ENCODE peak calls at places on chromosomes 12 and 14, in four cellular contexts. C is lower lobe of right lung, V is tibial nerve, Y is SK-N-SH. M is an unnamed sample.

GRCh38 chr12:101087903-101088302 is 122.1 kb downstream of the SLC5A8 start:
- DNase-seq in C (no peak), V (no peak), Y (no peak), M (no peak)

GRCh38 chr14:35384386-35385041 is 20.0 kb downstream of the NFKBIA start:
- DNase-seq in Y (no peak), V (no peak), C (no peak), M (peak; percentile 38)

GRCh38 chr14:67941456-67942018 is 122.0 kb downstream of the RAD51B start:
- DNase-seq in Y (no peak), V (no peak), C (no peak), M (no peak)

GRCh38 chr12:22598763-22599161 is 26.2 kb upstream of the ETNK1 start:
- DNase-seq in C (no peak), Y (no peak), V (no peak), M (no peak)

GRCh38 chr14:100738704-100739131 is 12.0 kb downstream of the DLK1 start:
- DNase-seq in V (no peak), Y (peak; percentile 34), C (no peak), M (no peak)

GRCh38 chr12:8823565-8824300 is 1.3 kb downstream of the A2ML1 start:
- DNase-seq in C (no peak), V (no peak), Y (peak; percentile 69), M (no peak)

GRCh38 chr12:9132008-9132535 is 16.4 kb upstream of the A2M start:
- DNase-seq in C (no peak), Y (no peak), V (no peak), M (no peak)

GRCh38 chr14:33551963-33552362 is 398.9 kb downstream of the EGLN3 start:
- DNase-seq in C (no peak), Y (no peak), V (no peak), M (no peak)

GRCh38 chr12:92248977-92249376 is 103.3 kb upstream of the BTG1 start:
- DNase-seq in V (no peak), C (no peak), Y (no peak), M (no peak)

GRCh38 chr14:68924392-68925158 is 54.5 kb downstream of the ACTN1 start:
- DNase-seq in Y (no peak), C (peak; percentile 48), V (no peak), M (peak; percentile 59)

GRCh38 chr12:127145929-127146789 is 1120.8 kb upstream of the TMEM132C start:
- DNase-seq in Y (peak; percentile 98), V (peak; percentile 26), C (peak; percentile 81), M (peak; percentile 89)

GRCh38 chr12:113858828-113859386 is 107.2 kb downstream of the RBM19 start:
- DNase-seq in V (no peak), C (no peak), Y (no peak), M (no peak)

GRCh38 chr14:92785601-92786426 is 8.3 kb upstream of the GOLGA5 start:
- DNase-seq in V (no peak), Y (no peak), C (no peak), M (peak; percentile 58)

GRCh38 chr12:94100990-94101901 is 47.1 kb upstream of the PLXNC1 start:
- DNase-seq in V (peak; percentile 58), C (peak; percentile 84), Y (peak; percentile 88), M (peak; percentile 69)

GRCh38 chr12:122799635-122800243 is 25.4 kb downstream of the CCDC62 start:
- DNase-seq in Y (no peak), C (peak; percentile 37), V (no peak), M (no peak)

GRCh38 chr14:65281991-65282908 is 130.3 kb upstream of the FUT8 start:
- DNase-seq in Y (no peak), C (no peak), V (no peak), M (peak; percentile 72)
- H3K4me3 ChIP-seq in Y (no peak overlapping the region), C (peak overlapping the region; percentile 24), V (peak overlapping the region; percentile 26), M (peak overlapping the region; percentile 0)

GRCh38 chr12:29734748-29735147 is 49.0 kb downstream of the TMTC1 start:
- DNase-seq in V (no peak), Y (no peak), C (no peak), M (no peak)
- H3K4me1 ChIP-seq in V (peaks cover 57% of the 10 kb centered on the region), Y (peaks cover 6% of the 10 kb centered on the region), C (peaks cover 9% of the 10 kb centered on the region), M (peaks cover 5% of the 10 kb centered on the region)

GRCh38 chr14:81298911-81299310 is 78.2 kb upstream of the GTF2A1 start:
- DNase-seq in V (no peak), Y (no peak), C (no peak), M (no peak)
- H3K4me3 ChIP-seq in V (no peak overlapping the region), Y (no peak overlapping the region), C (no peak overlapping the region), M (no peak overlapping the region)

GRCh38 chr12:42125372-42125767 is 19.3 kb downstream of the GXYLT1 start:
- DNase-seq in Y (no peak), V (no peak), C (no peak), M (no peak)

GRCh38 chr12:42128888-42129287 is 15.8 kb downstream of the GXYLT1 start:
- DNase-seq in Y (no peak), C (no peak), V (no peak), M (no peak)

GRCh38 chr12:42124764-42125371 is 19.8 kb downstream of the GXYLT1 start:
- DNase-seq in Y (no peak), V (no peak), C (no peak), M (no peak)

GRCh38 chr12:42128327-42128726 is 16.3 kb downstream of the GXYLT1 start:
- DNase-seq in Y (no peak), V (no peak), C (no peak), M (no peak)

GRCh38 chr12:42126963-42127362 is 17.7 kb downstream of the GXYLT1 start:
- DNase-seq in Y (no peak), C (no peak), V (no peak), M (no peak)
- H3K4me1 ChIP-seq in Y (peaks cover 8% of the 10 kb centered on the region), C (peaks cover 14% of the 10 kb centered on the region), V (peaks cover 28% of the 10 kb centered on the region), M (peaks cover 13% of the 10 kb centered on the region)

GRCh38 chr14:70317969-70318634 is 41.4 kb downstream of the COX16 start:
- DNase-seq in V (no peak), Y (peak; percentile 63), C (no peak), M (no peak)
- H3K4me3 ChIP-seq in V (no peak overlapping the region), Y (no peak overlapping the region), C (no peak overlapping the region), M (no peak overlapping the region)

GRCh38 chr12:104738841-104739642 is 219.0 kb downstream of the SLC41A2 start:
- DNase-seq in Y (no peak), C (no peak), V (no peak), M (no peak)

GRCh38 chr12:104741072-104741471 is 217.0 kb downstream of the SLC41A2 start:
- DNase-seq in V (no peak), C (no peak), Y (no peak), M (no peak)

GRCh38 chr12:104741497-104742367 is 216.4 kb downstream of the SLC41A2 start:
- DNase-seq in C (no peak), V (no peak), Y (no peak), M (no peak)

GRCh38 chr12:104742551-104742961 is 215.5 kb downstream of the SLC41A2 start:
- DNase-seq in C (no peak), Y (no peak), V (no peak), M (no peak)

GRCh38 chr12:104740668-104741067 is 217.4 kb downstream of the SLC41A2 start:
- DNase-seq in C (no peak), Y (no peak), V (no peak), M (no peak)
- H3K4me1 ChIP-seq in C (peaks cover 51% of the 10 kb centered on the region), Y (peaks cover 36% of the 10 kb centered on the region), V (peaks cover 43% of the 10 kb centered on the region), M (no peaks in the 10 kb centered on the region)

DNA sequence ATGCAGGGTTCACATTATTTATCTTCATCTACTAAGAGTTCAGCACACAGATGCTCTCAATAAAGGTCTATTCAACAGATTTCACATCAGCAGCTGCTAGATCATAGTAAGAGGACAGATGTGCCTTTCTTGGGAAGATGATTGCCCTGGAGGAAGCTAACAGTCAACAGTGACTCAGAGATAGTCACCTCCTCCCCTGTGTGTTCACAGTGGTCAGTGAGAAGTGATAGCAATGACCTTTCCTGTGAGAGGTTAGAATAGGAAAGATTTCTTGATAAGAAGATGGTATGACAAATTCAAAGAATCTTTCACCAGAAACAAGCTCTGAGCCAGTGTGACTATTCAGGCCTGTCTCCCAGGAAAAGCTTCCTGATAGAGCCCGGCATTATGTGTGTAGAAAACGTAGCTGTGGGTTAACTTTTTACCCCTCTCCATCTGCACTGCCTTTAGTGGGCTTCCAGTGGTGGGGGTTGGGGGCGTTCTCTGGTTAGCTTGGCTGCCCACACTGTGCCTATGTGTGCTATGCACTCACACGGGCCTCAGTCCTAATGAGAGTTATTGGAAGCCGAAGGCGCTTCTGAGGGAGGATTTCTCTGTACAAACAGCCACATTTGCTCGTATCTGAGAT is 66.4 kb upstream of the ARHGAP5 start:
- DNase-seq in Y (peak; percentile 17), C (no peak), V (no peak), M (peak; percentile 50)
- H3K4me3 ChIP-seq in Y (no peak overlapping the region), C (no peak overlapping the region), V (no peak overlapping the region), M (no peak overlapping the region)

GRCh38 chr14:23638414-23639047 is 2.4 kb downstream of the DHRS2 start:
- DNase-seq in V (no peak), C (no peak), Y (peak; percentile 36), M (no peak)
- H3K4me1 ChIP-seq in V (peaks cover 30% of the 10 kb centered on the region), C (no peaks in the 10 kb centered on the region), Y (peaks cover 12% of the 10 kb centered on the region), M (no peaks in the 10 kb centered on the region)

GRCh38 chr12:53677612-53678133 is 1.8 kb upstream of the ATP5MC2 start:
- DNase-seq in C (no peak), Y (no peak), V (no peak), M (no peak)
- H3K4me3 ChIP-seq in C (peak overlapping the region; percentile 96), Y (no peak overlapping the region), V (peak overlapping the region; percentile 47), M (no peak overlapping the region)